ENCODE peak calls at places on chromosomes 4 and X, in four cellular contexts. W is effector memory CD4-positive, alpha-beta T cell; J is left lung; E is SJSA1. I is an unnamed sample.

GRCh38 chr4:127783026-127783769 is 1.1 kb downstream of the HSPA4L start:
- DNase-seq in W (no peak), J (no peak), E (peak; percentile 42), I (peak; percentile 84)

GRCh38 chr4:181966084-181966483 is 277.1 kb upstream of the TENM3 start:
- DNase-seq in W (no peak), J (no peak), E (no peak), I (no peak)

GRCh38 chr4:132865458-132865857 is 283.6 kb upstream of the PCDH10 start:
- DNase-seq in W (no peak), J (no peak), E (no peak), I (no peak)

GRCh38 chr4:172573899-172574298 is 594.7 kb upstream of the GALNT7 start:
- DNase-seq in W (no peak), J (no peak), E (no peak), I (no peak)

GRCh38 chr4:188975271-188975670 is 836.0 kb downstream of the TRIML1 start:
- DNase-seq in W (no peak), J (no peak), E (no peak), I (no peak)

GRCh38 chr4:85967872-85968271 is 392.0 kb downstream of the MAPK10 start:
- DNase-seq in W (no peak), J (no peak), E (no peak), I (no peak)

GRCh38 chr4:165326831-165327210 is 648 bp upstream of the MSMO1 start:
- DNase-seq in W (no peak), J (no peak), E (no peak), I (peak; percentile 63)

GRCh38 chr4:23945521-23946017 is 55.7 kb upstream of the PPARGC1A start:
- DNase-seq in W (no peak), J (no peak), E (peak; percentile 55), I (peak; percentile 40)

GRCh38 chr4:48698029-48698901 is 81.8 kb downstream of the FRYL start:
- DNase-seq in W (no peak), J (no peak), E (peak; percentile 86), I (peak; percentile 70)

GRCh38 chr4:113049421-113050355 is at the start of gene ANK2:
- DNase-seq in W (no peak), J (no peak), E (no peak), I (peak; percentile 10)

GRCh38 chrX:24026403-24026801 is 584 bp downstream of the KLHL15 start:
- DNase-seq in W (no peak), J (no peak), E (peak; percentile 4), I (no peak)

GRCh38 chr4:16293205-16293860 is 67.1 kb upstream of the TAPT1 start:
- DNase-seq in W (no peak), J (no peak), E (no peak), I (no peak)

GRCh38 chrX:106612403-106612789 is 618 bp downstream of the RADX start:
- DNase-seq in W (no peak), J (no peak), E (no peak), I (no peak)

GRCh38 chrX:47030339-47030738 is 47.9 kb upstream of the RGN start:
- DNase-seq in W (no peak), J (no peak), E (peak; percentile 23), I (no peak)

GRCh38 chr4:37693450-37694190 is 7.4 kb upstream of the RELL1 start:
- DNase-seq in W (no peak), J (no peak), E (peak; percentile 57), I (no peak)

GRCh38 chrX:127708155-127708554 is 344.0 kb downstream of the ACTRT1 start:
- DNase-seq in W (no peak), J (no peak), E (no peak), I (no peak)

GRCh38 chr4:8329859-8330761 is 60.6 kb downstream of the HTRA3 start:
- DNase-seq in W (no peak), J (peak; percentile 34), E (no peak), I (no peak)

GRCh38 chr4:157824006-157824405 is 348.8 kb downstream of the GASK1B start:
- DNase-seq in W (no peak), J (peak; percentile 45), E (no peak), I (no peak)

GRCh38 chrX:31374786-31375185 is 302.9 kb upstream of the FTHL17 start:
- DNase-seq in W (no peak), J (no peak), E (no peak), I (no peak)

GRCh38 chrX:87409113-87409841 is 108.3 kb upstream of the KLHL4 start:
- DNase-seq in W (no peak), J (peak; percentile 59), E (peak; percentile 75), I (peak; percentile 94)

GRCh38 chr4:102196221-102196620 is 149.1 kb downstream of the SLC39A8 start:
- DNase-seq in W (no peak), J (no peak), E (no peak), I (no peak)

GRCh38 chr4:7561557-7561956 is 126.8 kb upstream of the PSAPL1 start:
- DNase-seq in W (no peak), J (no peak), E (no peak), I (no peak)

GRCh38 chrX:13579696-13580095 is 10.3 kb downstream of the EGFL6 start:
- DNase-seq in W (no peak), J (no peak), E (no peak), I (no peak)

GRCh38 chr4:141134051-141134450 is 782 bp upstream of the RNF150 start:
- DNase-seq in W (no peak), J (no peak), E (peak; percentile 48), I (no peak)

GRCh38 chr4:16862688-16863087 is 35.8 kb downstream of the LDB2 start:
- DNase-seq in W (no peak), J (no peak), E (no peak), I (no peak)

GRCh38 chr4:6489962-6490361 is 17.5 kb upstream of the PPP2R2C start:
- DNase-seq in W (no peak), J (no peak), E (no peak), I (no peak)

GRCh38 chrX:123184199-123184857 is at the start of gene GRIA3:
- DNase-seq in W (no peak), J (no peak), E (no peak), I (no peak)

GRCh38 chrX:17634542-17635207 is 102.6 kb upstream of the SCML1 start:
- DNase-seq in W (no peak), J (no peak), E (no peak), I (peak; percentile 43)

GRCh38 chr4:165682621-165683020 is 190.4 kb upstream of the TLL1 start:
- DNase-seq in W (no peak), J (no peak), E (no peak), I (no peak)

GRCh38 chrX:11427082-11428033 is 134.1 kb downstream of the AMELX start:
- DNase-seq in W (no peak), J (peak; percentile 73), E (no peak), I (peak; percentile 18)

GRCh38 chr4:98421106-98421505 is 159.9 kb downstream of the RAP1GDS1 start:
- DNase-seq in W (no peak), J (no peak), E (peak; percentile 48), I (no peak)

GRCh38 chr4:163071308-163071707 is 95.4 kb downstream of the NAF1 start:
- DNase-seq in W (no peak), J (no peak), E (no peak), I (no peak)

GRCh38 chrX:10622197-10622596 is 1.8 kb upstream of the MID1 start:
- DNase-seq in W (no peak), J (no peak), E (no peak), I (no peak)

GRCh38 chr4:32884198-32884597 is 2164.0 kb downstream of the PCDH7 start:
- DNase-seq in W (no peak), J (no peak), E (no peak), I (no peak)

GRCh38 chrX:108614616-108615015 is 121.7 kb downstream of the IRS4 start:
- DNase-seq in W (no peak), J (no peak), E (no peak), I (no peak)

GRCh38 chrX:108610141-108610540 is 126.2 kb downstream of the IRS4 start:
- DNase-seq in W (no peak), J (no peak), E (no peak), I (peak; percentile 1)
- H3K27ac ChIP-seq in W (no peak overlapping the region), J (no peak overlapping the region), E (no peak overlapping the region), I (no peak overlapping the region)

GRCh38 chrX:40773188-40773587 is 37.8 kb upstream of the MED14 start:
- DNase-seq in W (no peak), J (no peak), E (no peak), I (no peak)

GRCh38 chrX:40778861-40779575 is 43.7 kb upstream of the MED14 start:
- DNase-seq in W (no peak), J (no peak), E (peak; percentile 5), I (no peak)

GRCh38 chrX:40772290-40772689 is 36.9 kb upstream of the MED14 start:
- DNase-seq in W (no peak), J (no peak), E (no peak), I (no peak)

DNA sequence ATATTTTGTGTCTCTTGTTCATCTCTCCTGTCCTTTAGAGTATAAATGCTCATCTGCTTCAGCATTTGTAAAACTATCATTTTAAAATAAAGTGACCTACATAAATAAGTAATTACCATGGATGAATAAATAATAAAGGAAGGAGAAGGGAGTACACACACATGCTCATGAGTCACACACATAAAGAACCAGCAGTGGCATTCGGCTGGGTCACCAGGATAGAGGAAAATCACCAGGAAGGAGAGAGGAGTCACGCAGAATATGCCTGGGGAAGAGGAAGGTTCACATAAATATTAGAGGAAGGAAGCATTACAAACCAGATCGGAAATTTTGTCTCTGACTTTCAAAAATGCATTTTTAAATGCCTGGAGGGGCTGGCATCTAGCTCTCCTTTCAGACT is 38.5 kb upstream of the MED14 start:
- DNase-seq in W (no peak), J (no peak), E (peak; percentile 19), I (no peak)
- H3K27ac ChIP-seq in W (no peak overlapping the region), J (no peak overlapping the region), E (no peak overlapping the region), I (no peak overlapping the region)

GRCh38 chr4:13706716-13707115 is 79.2 kb upstream of the BOD1L1 start:
- DNase-seq in W (no peak), J (no peak), E (no peak), I (no peak)

GRCh38 chr4:13704761-13705160 is 77.2 kb upstream of the BOD1L1 start:
- DNase-seq in W (no peak), J (no peak), E (no peak), I (no peak)

GRCh38 chr4:13706130-13706529 is 78.6 kb upstream of the BOD1L1 start:
- DNase-seq in W (no peak), J (no peak), E (no peak), I (no peak)

GRCh38 chr4:13704020-13704419 is 76.5 kb upstream of the BOD1L1 start:
- DNase-seq in W (no peak), J (no peak), E (no peak), I (no peak)

GRCh38 chr4:13705521-13706035 is 78.1 kb upstream of the BOD1L1 start:
- DNase-seq in W (no peak), J (peak; percentile 68), E (no peak), I (peak; percentile 53)
- H3K27ac ChIP-seq in W (no peak overlapping the region), J (no peak overlapping the region), E (no peak overlapping the region), I (peak overlapping the region; percentile 77)

DNA sequence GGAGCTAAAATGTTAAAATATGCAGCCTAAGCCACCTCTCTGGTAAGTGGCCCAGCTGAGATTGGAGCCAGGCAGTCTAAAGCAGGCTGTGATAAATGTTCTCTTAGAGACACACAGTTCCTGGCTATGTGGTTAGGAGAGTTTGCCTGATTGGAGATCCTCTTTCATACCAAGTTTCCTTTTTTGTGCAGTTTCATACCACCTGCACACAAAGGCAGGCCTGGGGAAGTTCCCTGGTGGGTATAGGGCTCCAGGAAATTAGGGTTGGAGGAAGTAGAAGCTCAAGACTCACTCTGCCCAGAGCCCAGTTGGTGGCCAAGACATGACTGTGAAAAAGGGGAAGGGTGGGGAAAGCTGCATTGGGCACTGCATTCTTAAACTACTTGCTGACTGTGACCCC is 16.9 kb downstream of the CYBB start:
- DNase-seq in W (no peak), J (no peak), E (no peak), I (no peak)
- H3K27ac ChIP-seq in W (no peak overlapping the region), J (no peak overlapping the region), E (no peak overlapping the region), I (no peak overlapping the region)